ENCODE peak calls at places on chromosomes 6 and 20, in six cellular contexts. A, B, G, P, N and Z are unnamed samples.

GRCh38 chr6:139337830-139338229 is 36.6 kb downstream of the CITED2 start:
- DNase-seq in P (peak; percentile 33), N (peak; percentile 51), G (peak; percentile 8), A (no peak), B (no peak), Z (no peak)

GRCh38 chr6:168371989-168372711 is 52.6 kb upstream of the DACT2 start:
- DNase-seq in G (no peak), N (no peak), P (no peak), B (no peak), A (no peak), Z (no peak)

GRCh38 chr20:56259948-56260347 is 11.4 kb downstream of the MC3R start:
- DNase-seq in B (no peak), N (no peak), P (no peak), G (no peak), A (no peak), Z (no peak)

GRCh38 chr6:119950681-119951080 is 601.1 kb upstream of the MAN1A1 start:
- DNase-seq in N (no peak), A (no peak), B (no peak), P (no peak), G (no peak), Z (no peak)

GRCh38 chr6:170290306-170291128 is at the start of gene DLL1:
- DNase-seq in B (peak; percentile 29), G (no peak), P (no peak), A (no peak), N (peak; percentile 62), Z (peak; percentile 92)

GRCh38 chr20:8021541-8022269 is 2.1 kb upstream of the TMX4 start:
- DNase-seq in N (no peak), B (no peak), A (no peak), P (no peak), G (no peak), Z (no peak)

GRCh38 chr6:136031982-136032381 is 180.5 kb downstream of the PDE7B start:
- DNase-seq in N (no peak), G (peak; percentile 74), B (peak; percentile 69), P (peak; percentile 42), A (peak; percentile 29), Z (no peak)

GRCh38 chr6:139029470-139030210 is 1.1 kb downstream of the ABRACL start:
- DNase-seq in P (peak; percentile 49), N (peak; percentile 84), A (peak; percentile 17), G (peak; percentile 85), B (peak; percentile 34), Z (peak; percentile 86)

GRCh38 chr20:54054516-54054915 is 15.9 kb downstream of the BCAS1 start:
- DNase-seq in A (no peak), G (no peak), N (no peak), P (no peak), B (no peak), Z (no peak)

GRCh38 chr6:35061102-35061615 is 80.0 kb downstream of the TCP11 start:
- DNase-seq in N (no peak), B (no peak), A (no peak), G (no peak), P (no peak), Z (no peak)

GRCh38 chr6:43938178-43939101 is 168.4 kb downstream of the VEGFA start:
- DNase-seq in G (no peak), B (no peak), P (no peak), N (no peak), A (no peak), Z (no peak)

GRCh38 chr6:21967282-21967681 is 329.6 kb downstream of the PRL start:
- DNase-seq in P (no peak), G (no peak), A (no peak), B (no peak), N (no peak), Z (no peak)

GRCh38 chr6:30013296-30013922 is 47.7 kb upstream of the POLR1H start:
- DNase-seq in A (peak; percentile 3), G (no peak), N (no peak), P (no peak), B (no peak), Z (no peak)

GRCh38 chr20:51318058-51318960 is 224.2 kb downstream of the NFATC2 start:
- DNase-seq in B (no peak), N (peak; percentile 58), A (peak; percentile 32), P (no peak), G (no peak), Z (peak; percentile 33)

GRCh38 chr6:144266091-144266649 is 19.0 kb upstream of the UTRN start:
- DNase-seq in G (peak; percentile 88), B (peak; percentile 87), N (peak; percentile 60), P (peak; percentile 62), A (peak; percentile 37), Z (peak; percentile 83)

GRCh38 chr6:36679043-36679821 is 718 bp downstream of the CDKN1A start:
- DNase-seq in B (peak; percentile 51), G (peak; percentile 52), N (peak; percentile 78), A (no peak), P (peak; percentile 79), Z (peak; percentile 82)

GRCh38 chr20:57393321-57394086 is 2.3 kb downstream of the RBM38 start:
- DNase-seq in P (no peak), B (no peak), N (peak; percentile 25), G (no peak), A (no peak), Z (no peak)

GRCh38 chr20:50286609-50287008 is 96.0 kb downstream of the CEBPB start:
- DNase-seq in B (peak; percentile 79), N (no peak), P (peak; percentile 85), G (peak; percentile 88), A (peak; percentile 95), Z (no peak)

GRCh38 chr6:168865-169455 is 123.3 kb upstream of the DUSP22 start:
- DNase-seq in P (no peak), A (peak; percentile 20), B (peak; percentile 50), G (peak; percentile 69), N (no peak), Z (no peak)

GRCh38 chr6:121305957-121306607 is 28.2 kb downstream of the TBC1D32 start:
- DNase-seq in A (peak; percentile 2), G (peak; percentile 45), B (peak; percentile 53), P (no peak), N (no peak), Z (no peak)

GRCh38 chr6:90403489-90404381 is 107.1 kb upstream of the BACH2 start:
- DNase-seq in G (peak; percentile 88), A (no peak), B (peak; percentile 86), N (no peak), P (no peak), Z (peak; percentile 44)

GRCh38 chr6:150617496-150618460 is 18.1 kb downstream of the PLEKHG1 start:
- DNase-seq in N (no peak), A (no peak), P (no peak), B (no peak), G (no peak), Z (no peak)

GRCh38 chr6:123569575-123569974 is 67.2 kb downstream of the TRDN start:
- DNase-seq in G (no peak), B (no peak), A (no peak), P (no peak), N (no peak), Z (no peak)

GRCh38 chr6:3359091-3359752 is 97.6 kb downstream of the SLC22A23 start:
- DNase-seq in A (no peak), G (no peak), N (no peak), P (no peak), B (no peak), Z (no peak)

GRCh38 chr6:169224185-169224695 is 29.4 kb downstream of the THBS2 start:
- DNase-seq in B (no peak), A (no peak), G (peak; percentile 74), P (no peak), N (no peak), Z (no peak)

GRCh38 chr6:157099912-157100593 is 223.3 kb downstream of the TMEM242 start:
- DNase-seq in N (no peak), P (no peak), A (no peak), G (no peak), B (no peak), Z (no peak)

GRCh38 chr6:52538921-52539354 is 37.9 kb downstream of the TRAM2 start:
- DNase-seq in A (no peak), G (no peak), N (no peak), P (no peak), B (no peak), Z (no peak)
- H3K4me3 ChIP-seq in A (no peak overlapping the region), G (no peak overlapping the region), N (no peak overlapping the region), P (no peak overlapping the region), B (no peak overlapping the region), Z (no peak overlapping the region)

GRCh38 chr20:59055302-59055701 is 12.7 kb upstream of the PRELID3B start:
- DNase-seq in P (peak; percentile 33), B (no peak), G (peak; percentile 47), A (no peak), N (no peak), Z (no peak)
- TF ChIP-seq CTCF in P (no peak), B (peak; percentile 39), G (peak; percentile 62), A (peak; percentile 49), N (peak; percentile 34), Z (peak; percentile 13)

DNA sequence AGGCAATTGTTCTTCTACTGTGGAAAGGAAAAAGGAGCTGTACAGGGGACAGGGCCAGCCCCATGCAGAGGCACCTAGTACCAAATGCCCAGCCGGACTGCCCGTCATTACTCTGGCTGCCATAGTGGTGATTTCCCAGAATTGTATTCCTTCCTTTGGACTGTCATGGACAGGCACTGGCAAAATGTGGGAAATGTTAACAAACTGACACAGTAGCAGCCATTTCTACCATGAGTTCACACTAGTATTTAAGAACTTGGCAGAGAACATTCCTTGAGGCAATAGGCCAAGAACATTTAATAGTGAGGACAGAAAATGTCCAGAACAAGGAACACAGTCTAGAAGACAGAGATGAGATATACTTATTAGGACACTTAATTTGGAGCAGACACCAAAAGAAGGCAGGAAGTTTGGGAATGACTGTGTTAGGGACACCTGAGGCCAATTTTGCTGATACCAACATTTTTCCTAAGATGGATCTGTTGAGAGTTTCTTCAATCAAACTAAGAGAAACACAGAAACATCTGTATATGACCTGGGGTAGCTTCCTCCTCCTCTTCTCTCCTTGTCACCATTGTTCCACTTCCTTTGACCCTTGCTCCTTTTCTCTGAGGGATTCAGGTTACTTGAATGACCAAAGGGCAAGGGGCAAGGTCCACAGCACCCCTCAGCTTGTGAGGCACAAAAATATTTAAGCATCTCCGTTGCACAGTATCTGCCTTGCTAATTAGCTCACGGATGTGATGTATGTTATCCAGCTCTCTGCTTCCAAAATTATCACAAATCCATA is 14.9 kb downstream of the ADTRP start:
- DNase-seq in G (peak; percentile 46), P (no peak), N (no peak), A (no peak), B (peak; percentile 20), Z (no peak)
- H3K4me3 ChIP-seq in G (no peak overlapping the region), P (no peak overlapping the region), N (no peak overlapping the region), A (no peak overlapping the region), B (no peak overlapping the region), Z (no peak overlapping the region)

DNA sequence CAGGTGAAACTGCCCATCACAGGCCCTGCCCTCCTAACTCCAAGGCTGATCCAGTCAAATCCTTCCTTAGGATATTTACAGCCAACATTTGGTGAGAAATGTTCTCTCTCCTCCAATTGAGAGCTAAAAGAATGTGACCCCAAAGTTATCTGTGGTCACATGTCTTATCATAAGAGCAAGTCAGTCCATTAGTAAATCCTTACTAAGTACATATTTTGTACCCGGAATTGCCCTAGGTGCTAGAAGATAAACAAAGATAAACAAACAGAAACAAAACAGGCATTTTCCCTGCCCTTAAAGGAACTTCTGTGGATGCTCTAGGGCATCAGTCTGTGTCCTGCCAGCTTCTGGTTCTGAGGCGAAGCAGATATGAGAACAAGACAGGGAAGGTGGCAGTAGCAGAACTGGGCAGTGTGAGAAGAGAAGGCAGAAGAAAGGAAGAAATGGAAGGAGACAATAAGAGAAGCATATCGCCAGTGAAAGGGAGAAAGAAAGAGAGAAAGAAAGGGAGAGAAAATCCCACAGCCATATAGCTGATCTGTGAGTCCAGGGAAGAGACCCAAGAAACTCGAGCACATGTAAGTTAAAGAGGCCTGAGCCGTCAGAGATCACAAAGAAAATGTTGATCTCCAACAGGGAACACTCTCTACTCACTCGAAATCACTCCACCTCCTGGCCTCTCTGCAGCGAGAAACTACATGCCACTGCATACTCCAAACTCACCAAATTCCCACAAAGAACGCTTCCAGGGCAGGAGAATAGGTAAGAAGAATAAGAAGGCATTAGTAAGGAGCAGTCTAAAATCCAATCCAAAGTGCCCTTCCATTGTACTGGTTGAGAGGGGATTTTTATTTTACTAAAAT is 41.7 kb downstream of the CDK5RAP1 start:
- DNase-seq in A (no peak), P (no peak), N (no peak), G (no peak), B (no peak), Z (no peak)
- TF ChIP-seq CTCF in A (no peak), P (no peak), N (no peak), G (no peak), B (no peak), Z (no peak)